ENCODE peak calls at places on chromosome 9, in nine cellular contexts. A is hepatocyte, I is adrenal gland, J is tibial artery, T is body of pancreas, E is OCI-LY7, H is uterus, P is ovary, M is cardiac muscle cell. O is an unnamed sample. For H3K36me3 and H3K9me3, the result is how much of the 10 kb centered on the place peaks cover.

GRCh38 chr9:93960221-93960970 is 5.2 kb upstream of the BARX1 start:
- DNase-seq in A (peak), I (no peak), J (no peak), T (no peak), E (no peak), H (no peak), P (no peak), M (no peak), O (no peak)

GRCh38 chr9:71681104-71681707 is 87.1 kb downstream of the CEMIP2 start:
- DNase-seq in A (no peak), I (no peak), J (no peak), T (no peak), E (no peak), H (no peak), P (no peak), M (no peak), O (no peak)

GRCh38 chr9:92974161-92974661 is 26.9 kb downstream of the FGD3 start:
- DNase-seq in A (peak), I (no peak), J (no peak), T (peak), E (no peak), H (no peak), P (no peak), M (no peak), O (no peak)

GRCh38 chr9:8816361-8816760 is 1016.8 kb upstream of the DMAC1 start:
- DNase-seq in A (no peak), I (no peak), J (no peak), T (no peak), E (no peak), H (no peak), P (no peak), M (peak), O (no peak)

GRCh38 chr9:103837940-103838339 is 256.2 kb upstream of the SMC2 start:
- DNase-seq in A (no peak), I (no peak), J (no peak), T (no peak), E (no peak), H (no peak), P (no peak), M (no peak), O (no peak)

GRCh38 chr9:114629563-114630090 is 18.5 kb downstream of the TMEM268 start:
- DNase-seq in A (no peak), I (no peak), J (no peak), T (no peak), E (no peak), H (no peak), P (no peak), M (no peak), O (peak)

GRCh38 chr9:135147473-135147805 is 60.0 kb downstream of the OLFM1 start:
- DNase-seq in A (no peak), I (no peak), J (no peak), T (no peak), E (no peak), H (no peak), P (no peak), M (no peak), O (no peak)

GRCh38 chr9:69758001-69758730 is 1.6 kb downstream of the PTAR1 start:
- DNase-seq in A (no peak), I (no peak), J (no peak), T (no peak), E (peak), H (no peak), P (no peak), M (peak), O (peak)

GRCh38 chr9:71326360-71326759 is 204.9 kb upstream of the TRPM3 start:
- DNase-seq in A (no peak), I (no peak), J (no peak), T (no peak), E (no peak), H (no peak), P (no peak), M (no peak), O (no peak)

GRCh38 chr9:4206718-4207117 is 93.2 kb downstream of the GLIS3 start:
- DNase-seq in A (no peak), I (no peak), J (no peak), T (no peak), E (no peak), H (peak), P (peak), M (peak), O (no peak)

GRCh38 chr9:116193636-116194035 is 40.0 kb downstream of the PAPPA start:
- DNase-seq in A (no peak), I (no peak), J (no peak), T (no peak), E (no peak), H (no peak), P (no peak), M (peak), O (no peak)

GRCh38 chr9:104948277-104948676 is 20.3 kb upstream of the ABCA1 start:
- DNase-seq in A (no peak), I (no peak), J (no peak), T (no peak), E (no peak), H (no peak), P (no peak), M (no peak), O (no peak)

GRCh38 chr9:89882876-89883275 is 278.1 kb downstream of the GADD45G start:
- DNase-seq in A (no peak), I (no peak), J (no peak), T (no peak), E (no peak), H (no peak), P (peak), M (no peak), O (no peak)

GRCh38 chr9:34964458-34964857 is 6.4 kb downstream of the PHF24 start:
- DNase-seq in A (no peak), I (no peak), J (no peak), T (no peak), E (no peak), H (no peak), P (no peak), M (no peak), O (no peak)

GRCh38 chr9:79617395-79617794 is 45.6 kb downstream of the TLE4 start:
- DNase-seq in A (no peak), I (peak), J (peak), T (peak), E (no peak), H (peak), P (peak), M (peak), O (no peak)

GRCh38 chr9:130629443-130630090 is 34.8 kb upstream of the PRDM12 start:
- DNase-seq in A (no peak), I (no peak), J (no peak), T (no peak), E (no peak), H (no peak), P (no peak), M (no peak), O (no peak)

GRCh38 chr9:89020754-89021153 is 29.5 kb downstream of the S1PR3 start:
- DNase-seq in A (no peak), I (no peak), J (no peak), T (no peak), E (no peak), H (no peak), P (no peak), M (no peak), O (no peak)

GRCh38 chr9:132733133-132733815 is 63.0 kb downstream of the GTF3C4 start:
- DNase-seq in A (no peak), I (no peak), J (no peak), T (no peak), E (no peak), H (no peak), P (no peak), M (no peak), O (peak)

GRCh38 chr9:110133608-110134214 is 74.2 kb downstream of the C9orf152 start:
- DNase-seq in A (no peak), I (no peak), J (no peak), T (no peak), E (no peak), H (no peak), P (no peak), M (peak), O (no peak)

GRCh38 chr9:130421802-130422276 is 22.9 kb upstream of the ASS1 start:
- DNase-seq in A (peak), I (no peak), J (no peak), T (no peak), E (no peak), H (no peak), P (no peak), M (peak), O (peak)

GRCh38 chr9:115514454-115514853 is 396.5 kb upstream of the TNC start:
- DNase-seq in A (no peak), I (no peak), J (no peak), T (no peak), E (no peak), H (no peak), P (no peak), M (no peak), O (no peak)

GRCh38 chr9:93575706-93576295 is 583 bp upstream of the PHF2 start:
- DNase-seq in A (peak), I (peak), J (peak), T (peak), E (peak), H (peak), P (peak), M (peak), O (peak)

GRCh38 chr9:108163321-108164005 is 673.9 kb upstream of the KLF4 start:
- DNase-seq in A (peak), I (no peak), J (no peak), T (no peak), E (no peak), H (no peak), P (no peak), M (peak), O (no peak)

GRCh38 chr9:116061546-116062205 is 91.9 kb upstream of the PAPPA start:
- DNase-seq in A (no peak), I (no peak), J (no peak), T (no peak), E (no peak), H (no peak), P (no peak), M (no peak), O (peak)

GRCh38 chr9:86349271-86349670 is 4.9 kb downstream of the TUT7 start:
- DNase-seq in A (no peak), I (no peak), J (no peak), T (no peak), E (no peak), H (no peak), P (no peak), M (no peak), O (no peak)

GRCh38 chr9:70529377-70529776 is 114.9 kb upstream of the KLF9 start:
- DNase-seq in A (no peak), I (no peak), J (no peak), T (no peak), E (no peak), H (no peak), P (no peak), M (no peak), O (no peak)

DNA sequence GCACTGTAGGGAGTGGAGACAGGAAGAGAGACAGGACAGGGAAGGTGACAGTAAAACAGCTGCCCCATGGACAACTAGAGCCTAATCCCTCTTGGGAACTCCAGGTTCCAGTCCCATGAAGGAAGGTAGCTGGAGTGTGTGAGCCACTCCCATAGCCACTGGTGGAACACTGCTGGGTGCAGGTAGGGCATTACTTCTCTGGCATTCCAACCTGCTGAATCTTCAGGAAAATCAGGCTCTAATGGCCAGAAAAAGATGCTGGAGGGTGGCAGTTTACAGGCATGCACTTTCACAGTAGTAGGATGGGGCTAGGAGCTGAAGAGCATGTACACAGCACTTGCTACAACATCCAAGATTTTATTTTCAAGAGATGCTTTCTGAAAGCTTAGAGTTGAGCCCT is 259.4 kb downstream of the AUH start:
- DNase-seq in A (no peak), I (no peak), J (no peak), T (no peak), E (no peak), H (no peak), P (no peak), M (no peak), O (no peak)
- H3K27ac ChIP-seq in A (no peak), I (no peak), J (no peak), T (no peak), E (no peak), H (no peak), P (no peak), M (no peak), O (no peak)

DNA sequence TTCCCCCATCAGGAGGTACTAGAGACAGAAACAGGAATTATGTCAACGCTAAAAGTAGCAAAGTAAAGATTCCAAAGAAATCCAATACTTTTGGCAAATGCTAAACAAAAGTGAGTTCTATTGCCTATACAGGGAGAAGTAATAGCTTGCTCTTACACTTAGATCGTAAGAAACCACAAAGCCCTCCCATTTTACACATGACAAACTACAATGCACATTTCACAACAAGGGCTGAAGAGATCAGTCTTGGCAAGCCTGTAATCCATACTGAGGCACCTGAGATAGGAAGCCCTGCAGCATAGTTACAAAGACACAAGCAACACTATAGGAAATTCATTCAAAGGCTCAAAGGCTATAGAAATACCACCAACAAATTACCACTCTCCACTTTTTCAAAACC is 7.7 kb downstream of the HNRNPK start:
- DNase-seq in A (no peak), I (no peak), J (no peak), T (no peak), E (no peak), H (no peak), P (no peak), M (no peak), O (no peak)
- H3K36me3 ChIP-seq in A (under half), I (under half), J (half or more), T (half or more), E (half or more), H (under half), P (under half), M (half or more), O (half or more)

GRCh38 chr9:136445799-136446198 is 6.2 kb upstream of the INPP5E start:
- DNase-seq in A (no peak), I (no peak), J (no peak), T (no peak), E (no peak), H (no peak), P (no peak), M (no peak), O (no peak)
- H3K9me3 ChIP-seq in A (under half), I (under half), J (under half), T (under half), E (under half), H (under half), P (under half), M (under half), O (under half)

GRCh38 chr9:127887792-127888191 is 10.3 kb upstream of the AK1 start:
- DNase-seq in A (no peak), I (no peak), J (no peak), T (no peak), E (peak), H (no peak), P (no peak), M (no peak), O (no peak)

GRCh38 chr9:127884976-127885490 is 7.6 kb upstream of the AK1 start:
- DNase-seq in A (no peak), I (no peak), J (no peak), T (no peak), E (no peak), H (peak), P (no peak), M (no peak), O (no peak)

GRCh38 chr9:127884427-127884911 is 7.0 kb upstream of the AK1 start:
- DNase-seq in A (no peak), I (peak), J (no peak), T (peak), E (no peak), H (peak), P (no peak), M (no peak), O (peak)

GRCh38 chr9:127885508-127886281 is 8.2 kb upstream of the AK1 start:
- DNase-seq in A (no peak), I (no peak), J (no peak), T (no peak), E (no peak), H (peak), P (peak), M (no peak), O (no peak)

DNA sequence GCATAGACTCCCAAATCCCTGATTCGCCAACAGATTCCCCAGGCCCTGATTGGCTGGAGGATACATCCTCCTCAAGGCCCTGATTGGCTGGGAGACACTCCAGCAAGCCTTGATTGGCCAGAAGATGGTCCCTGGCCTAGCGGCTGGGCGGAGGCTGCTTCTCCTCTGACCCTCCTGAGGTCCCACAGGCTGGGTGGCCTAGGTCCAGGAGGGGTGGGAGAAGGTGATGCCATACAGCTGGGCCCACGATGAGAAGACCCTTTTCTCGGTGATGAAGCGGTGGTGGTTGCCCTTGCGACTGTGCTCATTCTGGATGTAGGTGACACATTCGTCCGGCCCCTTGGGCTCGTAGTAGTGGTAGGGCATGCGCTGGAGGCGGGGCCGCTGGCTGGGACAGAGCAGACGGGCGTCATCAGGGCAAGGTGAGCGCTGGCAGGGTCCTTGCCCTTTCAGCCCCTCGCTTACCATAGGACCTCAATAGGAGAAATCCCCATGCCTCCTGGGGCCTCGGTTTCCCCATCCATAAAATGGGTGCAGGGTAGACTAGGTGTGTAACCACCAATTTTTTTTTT is 9.0 kb upstream of the AK1 start:
- DNase-seq in A (no peak), I (no peak), J (no peak), T (no peak), E (no peak), H (peak), P (peak), M (no peak), O (peak)
- H3K27ac ChIP-seq in A (no peak), I (peak), J (no peak), T (peak), E (no peak), H (no peak), P (no peak), M (no peak), O (no peak)

DNA sequence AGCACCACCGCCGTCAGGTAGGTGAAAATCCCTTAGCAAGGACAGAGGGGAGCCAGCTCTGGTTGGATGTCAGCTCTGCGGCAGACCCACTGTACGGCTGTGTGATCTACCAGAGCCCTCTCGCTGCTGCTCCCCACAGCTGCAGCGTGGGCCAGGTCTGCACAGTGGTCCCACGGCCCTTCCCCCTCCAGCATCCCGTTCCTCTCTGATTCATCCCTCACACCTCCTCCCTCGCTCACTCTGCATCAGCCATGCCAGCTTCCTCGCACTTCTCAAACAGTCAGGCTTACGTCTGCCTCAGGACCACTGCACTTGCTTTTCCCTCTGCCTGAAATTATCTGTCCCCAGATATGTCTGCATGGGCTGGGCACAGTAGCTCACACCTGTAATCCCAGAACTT is 26.6 kb upstream of the CFAP157 start:
- DNase-seq in A (no peak), I (no peak), J (no peak), T (no peak), E (no peak), H (no peak), P (no peak), M (no peak), O (no peak)
- H3K36me3 ChIP-seq in A (under half), I (under half), J (half or more), T (under half), E (under half), H (under half), P (under half), M (under half), O (under half)

GRCh38 chr9:91848146-91848545 is 101.9 kb downstream of the ROR2 start:
- DNase-seq in A (no peak), I (no peak), J (no peak), T (no peak), E (no peak), H (no peak), P (no peak), M (no peak), O (no peak)
- H3K9me3 ChIP-seq in A (under half), I (under half), J (under half), T (under half), E (under half), H (under half), P (under half), M (under half), O (under half)

DNA sequence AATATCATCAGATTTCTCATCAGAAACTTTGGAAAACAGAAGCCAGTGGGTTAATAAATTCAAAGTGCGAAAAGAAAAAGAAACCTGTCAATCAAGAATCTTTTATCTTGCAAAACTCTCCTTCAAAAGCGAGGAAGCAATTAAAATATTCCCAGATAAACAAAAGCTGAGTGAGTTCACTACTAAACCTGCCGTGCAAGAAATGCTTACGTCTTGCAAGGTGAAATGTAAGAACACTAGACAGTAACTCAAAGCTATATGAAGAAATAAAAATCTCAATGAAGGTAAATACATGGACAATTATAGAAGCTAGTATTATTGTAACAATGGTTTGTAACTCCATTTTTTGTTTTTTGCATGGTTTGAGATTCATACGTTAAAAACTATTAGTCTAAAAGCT is 62.8 kb upstream of the IL33 start:
- DNase-seq in A (no peak), I (no peak), J (no peak), T (no peak), E (no peak), H (no peak), P (no peak), M (no peak), O (no peak)
- H3K27ac ChIP-seq in A (no peak), I (no peak), J (no peak), T (no peak), E (no peak), H (no peak), P (no peak), M (no peak), O (no peak)

DNA sequence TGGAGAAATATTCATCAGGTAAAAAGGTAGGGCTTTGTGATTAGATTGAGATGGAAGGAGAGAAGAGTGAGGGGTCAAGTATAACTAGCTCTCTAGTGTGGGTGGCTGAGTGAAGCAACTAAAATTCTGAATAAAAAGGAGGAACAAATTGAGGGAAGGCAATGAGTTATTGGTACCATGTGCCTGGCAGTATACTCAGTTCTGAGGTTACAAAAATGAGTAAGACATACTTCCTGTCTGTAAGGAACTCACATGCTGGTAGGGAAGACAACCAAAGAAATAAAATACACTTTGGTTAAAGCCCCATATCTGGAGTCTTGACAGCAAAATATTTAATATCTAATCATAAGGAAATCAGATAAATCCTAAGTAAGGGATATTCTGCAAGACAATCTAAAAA is 476.8 kb upstream of the C9orf72 start:
- DNase-seq in A (no peak), I (no peak), J (no peak), T (no peak), E (no peak), H (no peak), P (no peak), M (no peak), O (no peak)
- H3K36me3 ChIP-seq in A (under half), I (under half), J (under half), T (under half), E (under half), H (under half), P (under half), M (under half), O (under half)

GRCh38 chr9:111542497-111543254 is 17.7 kb downstream of the ZNF483 start:
- DNase-seq in A (no peak), I (no peak), J (no peak), T (no peak), E (no peak), H (no peak), P (no peak), M (no peak), O (peak)
- H3K9me3 ChIP-seq in A (half or more), I (under half), J (half or more), T (half or more), E (under half), H (half or more), P (under half), M (under half), O (under half)

GRCh38 chr9:95753762-95754465 is 121.6 kb upstream of the ERCC6L2 start:
- DNase-seq in A (no peak), I (peak), J (no peak), T (peak), E (no peak), H (peak), P (peak), M (peak), O (peak)
- H3K27ac ChIP-seq in A (peak), I (peak), J (peak), T (no peak), E (no peak), H (no peak), P (no peak), M (no peak), O (peak)

O was measured in SJCRH30.